ENCODE peak calls at places on chromosomes 1 and 21, in six cellular contexts. W is mesendoderm; X is stomach; Q is neural progenitor cell; H is tibial artery; C is CD4-positive, CD25-positive, alpha-beta regulatory T cell. K is an unnamed sample.

GRCh38 chr1:82225407-82226197 is 424.9 kb downstream of the ADGRL2 start:
- DNase-seq in W (no peak), C (no peak), Q (no peak), X (no peak), H (no peak), K (no peak)

GRCh38 chr1:181479137-181479745 is 4.1 kb upstream of the CACNA1E start:
- DNase-seq in X (peak; percentile 55), Q (peak; percentile 84), H (no peak), C (peak; percentile 52), W (peak; percentile 80), K (no peak)

GRCh38 chr1:42164551-42165420 is at the start of gene GUCA2A:
- DNase-seq in Q (no peak), X (no peak), C (no peak), H (no peak), W (peak; percentile 74), K (no peak)

GRCh38 chr1:177472567-177472966 is 301.8 kb downstream of the BRINP2 start:
- DNase-seq in H (no peak), C (no peak), W (no peak), Q (no peak), X (no peak), K (no peak)

GRCh38 chr1:57036896-57037295 is 71.1 kb upstream of the C8B start:
- DNase-seq in Q (no peak), W (no peak), H (no peak), C (no peak), X (no peak), K (no peak)

GRCh38 chr21:45618846-45619485 is 24.6 kb upstream of the PCBP3 start:
- DNase-seq in C (no peak), Q (no peak), H (no peak), W (no peak), X (no peak), K (no peak)

GRCh38 chr1:197021716-197022115 is 44.4 kb downstream of the CFHR5 start:
- DNase-seq in Q (no peak), W (peak; percentile 29), C (no peak), X (no peak), H (no peak), K (no peak)

GRCh38 chr1:48055854-48056253 is 58.7 kb upstream of the TRABD2B start:
- DNase-seq in C (no peak), Q (no peak), W (peak; percentile 61), X (no peak), H (no peak), K (no peak)

GRCh38 chr1:17633654-17634053 is 94.2 kb downstream of the ARHGEF10L start:
- DNase-seq in X (no peak), W (no peak), C (no peak), H (no peak), Q (no peak), K (no peak)

GRCh38 chr1:156065212-156065611 is 4.3 kb downstream of the RAB25 start:
- DNase-seq in W (no peak), C (no peak), H (no peak), X (no peak), Q (no peak), K (no peak)

GRCh38 chr1:156062189-156062588 is 1.2 kb downstream of the RAB25 start:
- DNase-seq in Q (no peak), X (peak; percentile 40), H (no peak), C (no peak), W (no peak), K (no peak)

GRCh38 chr1:156064615-156065014 is 3.7 kb downstream of the RAB25 start:
- DNase-seq in X (no peak), H (no peak), W (no peak), C (no peak), Q (no peak), K (no peak)

GRCh38 chr1:156063997-156064285 is 3.0 kb downstream of the RAB25 start:
- DNase-seq in W (no peak), Q (peak; percentile 44), C (no peak), H (no peak), X (no peak), K (no peak)

GRCh38 chr1:156060937-156061636 is at the start of gene RAB25:
- DNase-seq in H (no peak), W (peak; percentile 93), C (no peak), X (peak; percentile 88), Q (peak; percentile 64), K (peak; percentile 89)
- H3K27ac ChIP-seq in H (no peak within 1 kb of the TSS), W (peak within 1 kb of the TSS; percentile 76), C (no peak within 1 kb of the TSS), X (peak within 1 kb of the TSS; percentile 86), Q (peak within 1 kb of the TSS; percentile 88), K (no peak within 1 kb of the TSS)

DNA sequence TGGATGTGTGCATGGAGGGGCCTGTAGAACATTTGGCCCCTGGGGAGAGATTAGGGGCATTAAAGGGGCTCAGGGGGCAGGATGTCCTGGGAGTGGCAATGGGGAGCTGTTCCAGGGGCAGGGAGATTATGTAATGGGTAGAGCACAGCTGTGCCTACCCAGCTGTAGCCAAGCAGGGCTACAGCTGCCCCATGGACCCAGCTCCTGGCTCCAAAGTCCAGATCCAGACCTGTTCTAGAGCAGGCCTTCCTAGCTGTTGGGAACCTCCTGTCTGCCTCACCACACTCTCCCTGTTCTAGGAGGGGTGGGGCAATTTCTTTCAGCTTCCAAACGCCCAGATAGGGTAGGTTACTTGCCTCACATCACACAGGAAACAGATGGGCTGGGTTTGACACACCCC is 5.6 kb downstream of the RPS6KA1 start:
- DNase-seq in H (no peak), X (no peak), C (peak; percentile 68), Q (no peak), W (no peak), K (no peak)
- H3K27ac ChIP-seq in H (no peak overlapping the region), X (no peak overlapping the region), C (no peak overlapping the region), Q (no peak overlapping the region), W (no peak overlapping the region), K (no peak overlapping the region)

GRCh38 chr1:26037904-26038303 is 8.0 kb downstream of the SLC30A2 start:
- DNase-seq in C (no peak), Q (no peak), X (no peak), H (no peak), W (no peak), K (no peak)
- H3K27ac ChIP-seq in C (no peak overlapping the region), Q (no peak overlapping the region), X (no peak overlapping the region), H (no peak overlapping the region), W (no peak overlapping the region), K (no peak overlapping the region)

DNA sequence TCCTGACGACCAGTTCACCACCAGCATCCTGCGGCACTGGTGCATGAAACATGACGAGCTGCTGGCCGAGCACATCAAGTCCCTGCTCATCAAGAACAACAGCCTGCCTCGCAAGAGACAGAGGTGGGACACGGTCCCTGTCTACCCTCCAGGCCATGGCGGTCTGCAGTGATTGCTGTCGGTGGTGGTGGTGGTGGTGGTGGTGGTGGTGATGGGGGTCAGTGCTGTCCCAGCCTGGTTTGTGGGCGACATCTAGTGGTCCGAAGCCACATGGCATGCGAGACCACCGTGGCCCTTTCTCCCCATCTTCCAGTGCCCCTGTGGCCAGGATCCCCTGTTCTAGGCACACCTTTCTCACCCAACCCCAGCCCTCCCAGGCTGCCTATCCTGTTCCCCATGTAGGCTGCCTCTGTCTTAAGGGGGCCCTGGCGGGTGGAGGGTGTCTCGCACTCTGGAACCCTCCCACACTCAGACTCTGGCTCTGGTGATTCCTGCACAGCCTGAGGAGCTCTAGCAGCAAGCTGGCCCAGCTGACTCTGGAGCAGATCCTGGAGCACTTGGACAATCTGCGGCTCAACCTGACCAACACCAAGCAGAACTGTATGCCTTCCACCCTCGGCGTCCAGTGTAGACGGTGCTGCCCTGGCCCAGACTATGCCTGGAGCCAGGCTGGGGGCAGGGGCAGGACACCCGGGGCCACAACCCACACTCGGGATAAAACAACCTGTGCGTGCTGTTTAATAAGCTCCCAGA is 3.2 kb upstream of the SLC27A3 start:
- DNase-seq in W (peak; percentile 45), Q (peak; percentile 66), H (peak; percentile 50), C (no peak), X (no peak), K (no peak)
- H3K27ac ChIP-seq in W (no peak overlapping the region), Q (no peak overlapping the region), H (peak overlapping the region; percentile 91), C (no peak overlapping the region), X (no peak overlapping the region), K (peak overlapping the region; percentile 52)

GRCh38 chr1:206985162-206985749 is 15.0 kb upstream of the FCAMR start:
- DNase-seq in X (no peak), C (no peak), H (no peak), Q (peak; percentile 5), W (no peak), K (no peak)

GRCh38 chr1:206982216-206982615 is 12.0 kb upstream of the FCAMR start:
- DNase-seq in W (peak; percentile 76), C (peak; percentile 60), Q (peak; percentile 73), H (no peak), X (peak; percentile 77), K (peak; percentile 59)

GRCh38 chr1:206986885-206987284 is 16.6 kb upstream of the FCAMR start:
- DNase-seq in C (no peak), Q (no peak), W (no peak), X (no peak), H (no peak), K (no peak)

GRCh38 chr1:206987873-206988272 is 17.6 kb upstream of the FCAMR start:
- DNase-seq in H (no peak), Q (no peak), C (no peak), W (no peak), X (no peak), K (no peak)

DNA sequence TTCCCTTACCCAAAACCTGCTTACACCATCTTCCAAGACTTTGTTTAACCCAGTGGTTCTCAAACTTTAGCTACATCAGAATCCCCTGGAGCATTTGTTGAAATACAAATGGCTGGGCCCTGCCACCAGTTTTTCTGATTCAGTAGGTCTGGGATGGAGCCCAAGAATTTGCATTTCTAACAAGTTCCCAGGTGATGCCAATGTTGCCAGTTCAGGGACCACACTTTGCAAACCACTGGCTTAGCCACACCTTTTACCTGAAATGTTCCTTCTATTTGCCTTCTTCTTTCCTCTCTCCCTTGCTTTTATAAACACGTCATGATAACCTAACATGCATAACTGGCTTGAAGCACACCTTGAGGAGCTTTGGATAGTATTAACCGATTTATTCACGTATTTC is 16.1 kb upstream of the FCAMR start:
- DNase-seq in W (no peak), C (no peak), H (no peak), X (no peak), Q (no peak), K (no peak)
- H3K27ac ChIP-seq in W (no peak overlapping the region), C (no peak overlapping the region), H (no peak overlapping the region), X (no peak overlapping the region), Q (no peak overlapping the region), K (no peak overlapping the region)

K was measured in upper lobe of left lung.